ENCODE peak calls at places on chromosome 4, in ten cellular contexts. D is heart right ventricle; S is SJCRH30; I is Peyer's patch; X is BJ; P is naive thymus-derived CD4-positive, alpha-beta T cell; J is cardiac muscle cell; H is CD4-positive, CD25-positive, alpha-beta regulatory T cell; F is kidney; O is pancreas. C is an unnamed sample. For H3K36me3, the result is how much of the 10 kb centered on the place peaks cover.

GRCh38 chr4:39255916-39256315 is 73.6 kb downstream of the WDR19 start:
- DNase-seq in D (no peak), S (peak), I (no peak), X (no peak), P (no peak), J (no peak), H (no peak), F (no peak), O (no peak), C (no peak)

GRCh38 chr4:128060130-128060619 is 937 bp upstream of the LARP1B start:
- DNase-seq in D (no peak), S (peak), I (no peak), X (no peak), P (no peak), J (no peak), H (no peak), F (no peak), O (no peak), C (no peak)

GRCh38 chr4:31193516-31193915 is 473.3 kb downstream of the PCDH7 start:
- DNase-seq in D (no peak), S (no peak), I (no peak), X (no peak), P (no peak), J (no peak), H (no peak), F (no peak), O (no peak), C (no peak)

GRCh38 chr4:54005475-54005874 is 58.9 kb downstream of the CHIC2 start:
- DNase-seq in D (no peak), S (no peak), I (no peak), X (no peak), P (no peak), J (no peak), H (no peak), F (no peak), O (no peak), C (no peak)

GRCh38 chr4:32789026-32789608 is 2068.9 kb downstream of the PCDH7 start:
- DNase-seq in D (no peak), S (peak), I (no peak), X (peak), P (no peak), J (no peak), H (no peak), F (no peak), O (no peak), C (no peak)

GRCh38 chr4:119683518-119683917 is 54.9 kb upstream of the PDE5A start:
- DNase-seq in D (no peak), S (no peak), I (no peak), X (peak), P (no peak), J (no peak), H (no peak), F (no peak), O (no peak), C (no peak)

GRCh38 chr4:154444958-154445357 is 46.6 kb downstream of the DCHS2 start:
- DNase-seq in D (no peak), S (no peak), I (no peak), X (no peak), P (no peak), J (no peak), H (no peak), F (no peak), O (no peak), C (no peak)

GRCh38 chr4:105392858-105393257 is 81.0 kb downstream of the PPA2 start:
- DNase-seq in D (no peak), S (no peak), I (no peak), X (no peak), P (no peak), J (no peak), H (no peak), F (no peak), O (no peak), C (no peak)

GRCh38 chr4:81466841-81467671 is 4.7 kb downstream of the RASGEF1B start:
- DNase-seq in D (no peak), S (peak), I (peak), X (no peak), P (peak), J (peak), H (peak), F (no peak), O (peak), C (peak)

GRCh38 chr4:73599182-73599581 is 21.1 kb downstream of the RASSF6 start:
- DNase-seq in D (no peak), S (peak), I (peak), X (no peak), P (no peak), J (no peak), H (no peak), F (no peak), O (peak), C (peak)

GRCh38 chr4:94548571-94548970 is 96.8 kb downstream of the PDLIM5 start:
- DNase-seq in D (no peak), S (no peak), I (no peak), X (no peak), P (no peak), J (peak), H (no peak), F (no peak), O (no peak), C (no peak)

GRCh38 chr4:1857931-1858330 is 2.0 kb upstream of the LETM1 start:
- DNase-seq in D (no peak), S (no peak), I (no peak), X (no peak), P (no peak), J (no peak), H (no peak), F (peak), O (no peak), C (no peak)

GRCh38 chr4:119652978-119653377 is 24.4 kb upstream of the PDE5A start:
- DNase-seq in D (no peak), S (no peak), I (no peak), X (no peak), P (no peak), J (no peak), H (no peak), F (no peak), O (no peak), C (no peak)

GRCh38 chr4:32112891-32113290 is 1392.7 kb downstream of the PCDH7 start:
- DNase-seq in D (no peak), S (no peak), I (no peak), X (no peak), P (no peak), J (no peak), H (no peak), F (no peak), O (no peak), C (no peak)

GRCh38 chr4:169956441-169956840 is 69.8 kb downstream of the MFAP3L start:
- DNase-seq in D (no peak), S (no peak), I (no peak), X (no peak), P (no peak), J (no peak), H (no peak), F (no peak), O (no peak), C (no peak)

GRCh38 chr4:3679071-3679825 is 86.9 kb upstream of the ADRA2C start:
- DNase-seq in D (no peak), S (no peak), I (no peak), X (no peak), P (no peak), J (no peak), H (no peak), F (peak), O (no peak), C (no peak)

GRCh38 chr4:107519057-107519456 is 201.0 kb downstream of the PAPSS1 start:
- DNase-seq in D (no peak), S (peak), I (no peak), X (no peak), P (no peak), J (peak), H (no peak), F (no peak), O (no peak), C (peak)

GRCh38 chr4:84804126-84804525 is 162.4 kb downstream of the WDFY3 start:
- DNase-seq in D (no peak), S (no peak), I (no peak), X (no peak), P (no peak), J (no peak), H (no peak), F (no peak), O (no peak), C (no peak)

GRCh38 chr4:16636304-16636703 is 262.1 kb downstream of the LDB2 start:
- DNase-seq in D (no peak), S (no peak), I (no peak), X (no peak), P (no peak), J (no peak), H (no peak), F (no peak), O (no peak), C (no peak)
- H3K4me3 ChIP-seq in D (no peak), S (no peak), I (no peak), X (no peak), P (no peak), J (no peak), H (no peak), F (no peak), O (no peak), C (no peak)

GRCh38 chr4:159762672-159763071 is 659.8 kb downstream of the RAPGEF2 start:
- DNase-seq in D (no peak), S (no peak), I (no peak), X (no peak), P (no peak), J (no peak), H (no peak), F (no peak), O (no peak), C (no peak)

GRCh38 chr4:159758061-159758460 is 655.2 kb downstream of the RAPGEF2 start:
- DNase-seq in D (no peak), S (no peak), I (no peak), X (no peak), P (no peak), J (no peak), H (no peak), F (no peak), O (no peak), C (no peak)

DNA sequence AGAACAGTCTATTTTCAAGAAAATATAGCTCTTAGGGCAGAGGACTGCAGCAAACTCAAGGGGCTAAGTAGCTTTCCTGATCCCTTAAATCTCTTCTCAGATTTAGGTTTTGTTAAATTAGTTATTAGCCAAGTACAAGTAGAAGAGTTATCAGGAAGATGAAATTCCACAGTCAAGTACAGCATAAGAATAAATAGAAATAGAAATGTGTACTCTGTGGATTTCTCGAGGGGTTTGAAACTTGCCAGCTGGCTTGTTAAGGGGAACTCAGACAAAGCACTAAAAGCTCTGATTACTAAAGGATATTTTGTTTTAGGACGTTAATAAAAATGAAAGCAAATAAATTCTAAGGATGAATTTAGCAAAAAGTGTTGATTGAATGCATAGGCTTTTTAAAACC is 654.6 kb downstream of the RAPGEF2 start:
- DNase-seq in D (no peak), S (no peak), I (no peak), X (no peak), P (no peak), J (no peak), H (no peak), F (no peak), O (no peak), C (no peak)
- H3K36me3 ChIP-seq in D (under half), S (under half), I (under half), X (under half), P (under half), J (under half), H (under half), F (under half), O (under half), C (under half)

GRCh38 chr4:183588169-183588675 is 70.8 kb downstream of the RWDD4 start:
- DNase-seq in D (no peak), S (no peak), I (no peak), X (no peak), P (no peak), J (peak), H (no peak), F (no peak), O (no peak), C (no peak)
- H3K4me3 ChIP-seq in D (peak), S (no peak), I (no peak), X (peak), P (no peak), J (no peak), H (no peak), F (peak), O (no peak), C (no peak)

GRCh38 chr4:68336530-68336929 is 13.4 kb downstream of the YTHDC1 start:
- DNase-seq in D (no peak), S (no peak), I (no peak), X (no peak), P (no peak), J (no peak), H (no peak), F (no peak), O (no peak), C (no peak)
- H3K36me3 ChIP-seq in D (half or more), S (half or more), I (under half), X (under half), P (under half), J (half or more), H (half or more), F (under half), O (under half), C (under half)

GRCh38 chr4:47031011-47031678 is at the start of gene GABRB1:
- DNase-seq in D (peak), S (no peak), I (peak), X (no peak), P (peak), J (peak), H (peak), F (peak), O (peak), C (peak)
- H3K4me3 ChIP-seq in D (peak), S (no peak), I (peak), X (peak), P (peak), J (peak), H (peak), F (peak), O (peak), C (peak)

GRCh38 chr4:48227662-48228061 is 42.0 kb downstream of the TEC start:
- DNase-seq in D (no peak), S (no peak), I (no peak), X (no peak), P (no peak), J (no peak), H (no peak), F (no peak), O (no peak), C (no peak)

GRCh38 chr4:48226199-48226598 is 43.4 kb downstream of the TEC start:
- DNase-seq in D (no peak), S (no peak), I (no peak), X (no peak), P (no peak), J (no peak), H (no peak), F (no peak), O (no peak), C (no peak)

GRCh38 chr4:48223633-48224295 is 45.9 kb downstream of the TEC start:
- DNase-seq in D (no peak), S (no peak), I (no peak), X (no peak), P (no peak), J (no peak), H (no peak), F (no peak), O (no peak), C (no peak)

GRCh38 chr4:48225368-48226141 is 44.1 kb downstream of the TEC start:
- DNase-seq in D (no peak), S (no peak), I (no peak), X (no peak), P (no peak), J (no peak), H (no peak), F (no peak), O (no peak), C (no peak)

GRCh38 chr4:48222491-48222890 is 47.1 kb downstream of the TEC start:
- DNase-seq in D (no peak), S (no peak), I (no peak), X (no peak), P (no peak), J (no peak), H (no peak), F (no peak), O (no peak), C (no peak)
- H3K36me3 ChIP-seq in D (under half), S (under half), I (under half), X (under half), P (under half), J (under half), H (under half), F (under half), O (under half), C (under half)

C was measured in H7.